ENCODE peak calls at places on chromosomes 12 and 14, in five cellular contexts. Z is HepG2, C is thyroid gland, E is left lung, A is foreskin keratinocyte. D is an unnamed sample.

GRCh38 chr12:613996-614726 is 49.1 kb downstream of the NINJ2 start:
- DNase-seq in Z (peak; percentile 31), C (no peak), E (no peak), A (no peak), D (no peak)

GRCh38 chr12:74917743-74918142 is 291.9 kb downstream of the KCNC2 start:
- DNase-seq in Z (no peak), C (no peak), E (no peak), A (no peak), D (no peak)

GRCh38 chr14:71415404-71415690 is 508.1 kb downstream of the PCNX1 start:
- DNase-seq in Z (no peak), C (peak; percentile 34), E (no peak), A (peak; percentile 13), D (no peak)

GRCh38 chr14:63717704-63718103 is 10.2 kb downstream of the SGPP1 start:
- DNase-seq in Z (no peak), C (no peak), E (no peak), A (peak; percentile 33), D (no peak)

GRCh38 chr12:51318846-51319570 is 5.0 kb downstream of the BIN2 start:
- DNase-seq in Z (no peak), C (peak; percentile 55), E (no peak), A (no peak), D (no peak)

GRCh38 chr14:28776482-28777266 is 10.1 kb downstream of the FOXG1 start:
- DNase-seq in Z (no peak), C (no peak), E (no peak), A (no peak), D (no peak)

GRCh38 chr12:1869145-1869544 is 48.8 kb downstream of the LRTM2 start:
- DNase-seq in Z (no peak), C (no peak), E (no peak), A (no peak), D (no peak)

GRCh38 chr12:16348435-16349131 is 1.1 kb downstream of the MGST1 start:
- DNase-seq in Z (no peak), C (peak; percentile 7), E (no peak), A (no peak), D (no peak)

GRCh38 chr14:69612014-69612758 is 790 bp downstream of the SUSD6 start:
- DNase-seq in Z (no peak), C (peak; percentile 50), E (peak; percentile 87), A (peak; percentile 13), D (no peak)

GRCh38 chr14:90699016-90699415 is 117.2 kb downstream of the TTC7B start:
- DNase-seq in Z (no peak), C (no peak), E (no peak), A (no peak), D (no peak)

GRCh38 chr12:47268501-47269459 is 189.0 kb upstream of the AMIGO2 start:
- DNase-seq in Z (no peak), C (no peak), E (no peak), A (peak; percentile 30), D (no peak)

GRCh38 chr12:100927825-100928224 is 133.2 kb downstream of the ANO4 start:
- DNase-seq in Z (no peak), C (no peak), E (peak; percentile 14), A (peak; percentile 85), D (no peak)

GRCh38 chr12:1912580-1913376 is 5.7 kb downstream of the CACNA2D4 start:
- DNase-seq in Z (no peak), C (no peak), E (peak; percentile 57), A (no peak), D (no peak)

GRCh38 chr12:117486840-117487659 is 125.6 kb upstream of the NOS1 start:
- DNase-seq in Z (no peak), C (peak; percentile 45), E (no peak), A (peak; percentile 9), D (no peak)

GRCh38 chr12:94873368-94874085 is 130.0 kb downstream of the NDUFA12 start:
- DNase-seq in Z (no peak), C (peak; percentile 61), E (peak; percentile 72), A (no peak), D (no peak)

GRCh38 chr14:56817396-56817921 is 7.2 kb upstream of the OTX2 start:
- DNase-seq in Z (no peak), C (no peak), E (no peak), A (no peak), D (no peak)

GRCh38 chr12:47273191-47273626 is 193.4 kb upstream of the AMIGO2 start:
- DNase-seq in Z (no peak), C (no peak), E (no peak), A (no peak), D (no peak)

DNA sequence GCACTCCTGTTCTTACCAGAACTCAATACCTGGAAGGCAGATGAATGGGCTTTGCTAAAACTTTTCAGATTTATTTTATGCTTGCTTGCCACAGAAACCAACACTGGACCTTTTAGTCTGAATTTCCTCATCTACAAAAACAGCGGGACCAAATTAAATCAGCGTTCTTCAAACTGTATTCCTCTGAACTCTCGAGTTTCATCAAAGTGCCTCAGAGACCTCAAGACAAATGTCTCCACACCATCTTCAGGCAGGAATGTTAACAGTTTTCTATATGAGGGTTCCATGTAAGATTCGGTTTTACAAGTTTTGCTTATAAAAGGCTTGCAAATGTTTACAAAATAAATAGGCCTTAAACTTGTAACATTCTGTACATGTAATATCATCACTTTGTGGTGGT is 74.6 kb downstream of the MED13L start:
- DNase-seq in Z (no peak), C (no peak), E (no peak), A (no peak), D (no peak)
- TF ChIP-seq CTCF in Z (no peak), C (no peak), E (no peak), A (peak; percentile 37), D (no peak)

GRCh38 chr14:20564501-20564997 is 3.7 kb upstream of the RNASE9 start:
- DNase-seq in Z (no peak), C (no peak), E (no peak), A (no peak), D (no peak)
- TF ChIP-seq CTCF in Z (no peak), C (no peak), E (no peak), A (no peak), D (no peak)

GRCh38 chr12:99627459-99627858 is 20.1 kb upstream of the GARIN6 start:
- DNase-seq in Z (no peak), C (no peak), E (no peak), A (no peak), D (no peak)
- TF ChIP-seq CTCF in Z (no peak), C (no peak), E (no peak), A (no peak), D (no peak)

GRCh38 chr14:53341324-53341723 is 188.2 kb upstream of the DDHD1 start:
- DNase-seq in Z (no peak), C (no peak), E (no peak), A (no peak), D (no peak)

GRCh38 chr14:53347046-53347445 is 193.9 kb upstream of the DDHD1 start:
- DNase-seq in Z (no peak), C (no peak), E (no peak), A (no peak), D (no peak)
- TF ChIP-seq CTCF in Z (no peak), C (no peak), E (no peak), A (no peak), D (no peak)

DNA sequence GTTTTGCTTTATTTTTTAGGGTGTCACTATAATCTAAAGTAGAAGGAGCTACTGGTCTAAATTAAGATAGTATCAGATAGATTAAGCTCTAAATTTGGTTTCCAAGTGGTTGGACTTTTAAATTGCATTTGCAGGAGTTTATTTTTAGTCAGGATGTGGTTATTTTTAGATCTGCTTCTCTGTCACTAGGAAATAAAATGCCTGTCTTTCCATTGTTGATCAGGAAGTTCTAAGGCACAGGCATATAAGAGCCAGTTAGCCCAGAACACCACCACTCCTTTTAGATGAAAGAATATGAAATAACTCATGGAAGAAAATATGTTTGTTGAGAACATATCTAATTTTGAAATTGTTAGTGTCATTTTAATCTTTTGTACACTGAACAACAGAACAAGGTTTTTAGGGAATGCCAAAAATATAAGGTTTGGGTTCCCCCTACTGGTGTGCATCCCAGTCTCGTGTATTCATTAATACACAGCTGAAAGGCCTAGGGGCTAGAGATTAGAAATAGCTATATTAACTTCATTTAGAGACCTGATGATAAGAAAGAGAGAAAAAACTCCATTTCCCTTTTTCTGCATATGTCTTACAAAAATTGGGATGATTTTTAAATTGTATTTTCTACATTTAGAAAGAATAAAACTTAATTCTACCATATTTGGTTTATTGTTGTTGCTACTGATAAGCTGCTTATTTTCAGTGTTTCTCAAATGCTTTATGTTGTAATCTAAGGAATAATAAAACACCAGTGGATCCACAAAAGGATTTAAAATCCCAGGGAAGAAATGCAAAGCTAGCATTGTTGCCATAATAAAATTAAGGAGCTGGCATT is 67.2 kb downstream of the RIC8B start:
- DNase-seq in Z (peak; percentile 30), C (peak; percentile 48), E (no peak), A (peak; percentile 20), D (no peak)
- TF ChIP-seq CTCF in Z (peak; percentile 68), C (no peak), E (peak; percentile 51), A (peak; percentile 79), D (peak; percentile 33)

DNA sequence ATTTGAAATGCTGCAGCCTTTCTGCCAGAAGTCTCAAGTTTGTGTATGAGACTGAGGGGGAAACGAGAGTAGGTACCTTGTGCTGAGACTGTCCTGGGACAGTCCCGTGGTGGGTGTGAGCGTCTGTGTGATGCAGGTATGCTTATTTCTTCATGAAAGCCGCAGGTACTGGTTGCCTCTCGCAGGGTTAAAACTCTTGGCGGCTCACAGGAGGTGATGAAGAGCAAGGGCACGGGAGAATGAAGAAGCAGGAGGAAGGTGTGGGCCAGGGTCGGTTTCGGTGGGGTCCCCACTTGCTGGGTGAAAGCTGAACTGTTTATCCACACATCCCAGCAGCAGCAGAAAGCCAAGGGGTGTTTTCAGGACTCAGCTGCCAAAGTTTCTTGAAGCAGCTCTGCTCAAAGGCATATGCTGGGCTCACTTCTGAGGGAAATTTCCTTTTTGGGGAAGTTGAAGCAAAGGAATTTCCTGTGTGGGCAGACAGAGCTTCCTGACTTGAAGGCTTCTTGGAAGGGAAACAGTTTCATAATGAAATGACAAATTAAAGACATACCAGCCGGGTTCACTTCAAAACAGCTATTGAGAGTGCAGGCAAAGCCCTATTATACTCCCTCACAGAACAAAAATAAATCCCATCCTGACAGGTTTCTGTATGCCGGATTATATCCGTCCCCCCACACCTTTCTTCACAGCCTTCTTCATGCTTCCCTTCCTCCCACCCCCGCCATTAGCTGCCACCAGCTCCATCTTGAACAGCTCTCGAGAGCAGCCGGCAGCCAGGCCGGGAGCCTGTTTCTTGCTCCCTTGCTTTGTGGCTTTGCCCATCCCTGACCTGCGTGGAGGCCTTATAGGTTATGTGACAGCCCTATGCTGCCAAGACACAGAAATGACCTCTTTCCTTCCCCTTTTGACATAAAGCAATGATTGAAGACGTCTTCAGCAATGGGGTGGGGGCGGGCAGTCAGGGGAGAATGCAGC is 116.6 kb downstream of the ETV6 start:
- DNase-seq in Z (no peak), C (no peak), E (peak; percentile 73), A (no peak), D (peak; percentile 58)
- TF ChIP-seq CTCF in Z (no peak), C (no peak), E (no peak), A (no peak), D (no peak)

GRCh38 chr14:104680806-104681688 is 8.4 kb upstream of the INF2 start:
- DNase-seq in Z (peak; percentile 73), C (no peak), E (peak; percentile 83), A (peak; percentile 82), D (peak; percentile 84)
- TF ChIP-seq CTCF in Z (peak; percentile 70), C (no peak), E (no peak), A (peak; percentile 59), D (no peak)